ENCODE peak calls at places on chromosomes 13 and 19, in seven cellular contexts. G is GM12878, V is HepG2, E is HCT116, U is SK-N-SH, R is H1, Q is K562. A is an unnamed sample.

GRCh38 chr13:98975822-98976261 is 2.0 kb downstream of the DOCK9 start:
- DNase-seq in G (no peak), V (no peak), E (no peak), U (no peak), R (no peak), Q (peak), A (no peak)

GRCh38 chr19:15722956-15723355 is 4.9 kb upstream of the OR10H2 start:
- DNase-seq in G (no peak), V (no peak), E (no peak), U (no peak), R (no peak), Q (no peak), A (no peak)

GRCh38 chr19:27815985-27816384 is 1397.0 kb downstream of the UQCRFS1 start:
- DNase-seq in G (no peak), V (no peak), E (no peak), U (no peak), R (no peak), Q (no peak), A (no peak)

GRCh38 chr19:48945415-48945814 is 9.3 kb upstream of the BAX start:
- DNase-seq in G (no peak), V (no peak), E (no peak), U (no peak), R (no peak), Q (no peak), A (no peak)

GRCh38 chr19:39154626-39155100 is 29.1 kb downstream of the PAK4 start:
- DNase-seq in G (no peak), V (no peak), E (peak), U (peak), R (no peak), Q (peak), A (no peak)

GRCh38 chr19:31352782-31353651 is 3.8 kb upstream of the TSHZ3 start:
- DNase-seq in G (no peak), V (no peak), E (no peak), U (peak), R (peak), Q (no peak), A (no peak)

GRCh38 chr13:41056996-41057711 is 4.2 kb upstream of the WBP4 start:
- DNase-seq in G (no peak), V (peak), E (no peak), U (no peak), R (no peak), Q (no peak), A (no peak)

GRCh38 chr19:27744926-27745844 is 1467.8 kb downstream of the UQCRFS1 start:
- DNase-seq in G (no peak), V (no peak), E (no peak), U (no peak), R (no peak), Q (no peak), A (no peak)

GRCh38 chr13:36866232-36866631 is 47.2 kb downstream of the RFXAP start:
- DNase-seq in G (no peak), V (no peak), E (no peak), U (no peak), R (no peak), Q (no peak), A (no peak)

GRCh38 chr13:94674609-94675348 is 37.6 kb downstream of the SOX21 start:
- DNase-seq in G (no peak), V (peak), E (peak), U (peak), R (peak), Q (peak), A (peak)

GRCh38 chr13:80083097-80083429 is 257.9 kb downstream of the SPRY2 start:
- DNase-seq in G (no peak), V (no peak), E (no peak), U (no peak), R (no peak), Q (no peak), A (no peak)

GRCh38 chr13:26132756-26133155 is 80.9 kb upstream of the SHISA2 start:
- DNase-seq in G (no peak), V (no peak), E (no peak), U (no peak), R (no peak), Q (peak), A (no peak)

GRCh38 chr19:28785961-28786360 is 427.0 kb downstream of the UQCRFS1 start:
- DNase-seq in G (no peak), V (no peak), E (no peak), U (no peak), R (no peak), Q (no peak), A (no peak)

GRCh38 chr19:2016041-2016807 is 710 bp upstream of the BTBD2 start:
- DNase-seq in G (peak), V (peak), E (peak), U (peak), R (no peak), Q (peak), A (no peak)

GRCh38 chr19:27828781-27829275 is 1384.1 kb downstream of the UQCRFS1 start:
- DNase-seq in G (no peak), V (no peak), E (no peak), U (no peak), R (no peak), Q (no peak), A (no peak)

GRCh38 chr13:48333976-48334375 is 30.4 kb downstream of the RB1 start:
- DNase-seq in G (no peak), V (no peak), E (no peak), U (no peak), R (no peak), Q (no peak), A (no peak)

GRCh38 chr19:1041835-1042685 is 2.2 kb downstream of the ABCA7 start:
- DNase-seq in G (no peak), V (no peak), E (peak), U (no peak), R (no peak), Q (peak), A (peak)

GRCh38 chr19:55603581-55604292 is 1.7 kb upstream of the ZNF865 start:
- DNase-seq in G (no peak), V (no peak), E (no peak), U (no peak), R (peak), Q (peak), A (no peak)

GRCh38 chr13:31274345-31274870 is 74.6 kb downstream of the B3GLCT start:
- DNase-seq in G (no peak), V (no peak), E (no peak), U (no peak), R (no peak), Q (no peak), A (no peak)

GRCh38 chr13:105805866-105806265 is 729.6 kb downstream of the EFNB2 start:
- DNase-seq in G (no peak), V (no peak), E (no peak), U (no peak), R (no peak), Q (no peak), A (no peak)

GRCh38 chr13:113786262-113786841 is 27.3 kb downstream of the TMEM255B start:
- DNase-seq in G (no peak), V (no peak), E (no peak), U (no peak), R (no peak), Q (no peak), A (no peak)

GRCh38 chr19:42028304-42029216 is 34.5 kb upstream of the ATP1A3 start:
- DNase-seq in G (no peak), V (no peak), E (peak), U (peak), R (peak), Q (peak), A (no peak)

GRCh38 chr19:14030997-14031718 is 404 bp upstream of the IL27RA start:
- DNase-seq in G (no peak), V (no peak), E (no peak), U (peak), R (no peak), Q (no peak), A (no peak)

GRCh38 chr13:111286162-111286561 is 34.3 kb upstream of the TEX29 start:
- DNase-seq in G (no peak), V (no peak), E (no peak), U (no peak), R (no peak), Q (no peak), A (no peak)

GRCh38 chr19:18430417-18431144 is 7.4 kb downstream of the ISYNA1 start:
- DNase-seq in G (no peak), V (no peak), E (no peak), U (no peak), R (no peak), Q (no peak), A (no peak)

GRCh38 chr19:18429717-18430416 is 8.1 kb downstream of the ISYNA1 start:
- DNase-seq in G (no peak), V (no peak), E (no peak), U (no peak), R (no peak), Q (no peak), A (no peak)

GRCh38 chr19:18427752-18428131 is 8.5 kb downstream of the SSBP4 start:
- DNase-seq in G (no peak), V (no peak), E (no peak), U (no peak), R (no peak), Q (no peak), A (no peak)

GRCh38 chr19:18428173-18428836 is 9.1 kb downstream of the SSBP4 start:
- DNase-seq in G (no peak), V (no peak), E (no peak), U (no peak), R (no peak), Q (no peak), A (no peak)

DNA sequence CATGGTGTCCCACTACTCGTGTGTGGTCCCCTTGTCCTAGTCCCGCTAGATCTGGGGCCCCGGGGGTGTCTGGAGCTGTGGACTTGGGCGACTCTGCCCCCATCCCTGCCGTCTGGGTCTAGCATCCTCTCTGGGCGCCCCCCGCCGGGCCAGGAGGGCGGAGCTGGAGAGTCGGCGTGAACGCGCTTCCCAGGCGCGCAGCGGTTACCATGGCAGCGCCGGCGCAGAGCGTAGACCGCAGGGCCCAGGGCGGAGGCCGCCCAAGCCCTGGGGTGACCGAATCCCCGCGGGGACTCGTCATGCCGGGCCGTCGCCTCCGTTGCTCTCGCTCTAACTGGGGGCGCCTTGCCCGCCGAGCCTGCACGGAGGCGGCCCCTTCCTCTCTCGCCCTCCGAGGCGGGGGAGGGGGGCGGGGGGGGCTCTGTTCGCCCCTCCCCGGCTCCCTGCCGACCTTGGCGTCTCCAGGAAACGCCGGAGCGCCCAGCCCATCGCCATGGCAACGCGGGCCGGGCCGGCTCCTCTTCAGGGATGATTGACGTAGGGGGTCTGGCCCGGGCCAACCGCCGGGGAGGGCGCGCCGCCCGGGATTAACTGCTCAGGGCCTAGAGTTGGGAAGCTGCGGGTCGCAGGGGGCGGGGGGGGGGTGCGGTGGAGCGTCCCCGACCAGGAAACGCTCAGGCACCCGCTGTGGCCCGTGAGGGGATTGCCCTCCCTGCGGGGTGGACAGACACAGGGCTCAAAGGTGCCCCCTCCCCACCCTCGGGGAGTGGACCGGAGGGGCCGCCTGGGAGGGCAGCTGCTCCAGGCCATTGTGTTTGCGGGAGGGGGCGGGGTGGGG is 8.9 kb downstream of the ISYNA1 start:
- DNase-seq in G (no peak), V (no peak), E (no peak), U (peak), R (peak), Q (peak), A (no peak)
- H3K27ac ChIP-seq in G (peak), V (no peak), E (no peak), U (peak), R (no peak), Q (peak), A (peak)

DNA sequence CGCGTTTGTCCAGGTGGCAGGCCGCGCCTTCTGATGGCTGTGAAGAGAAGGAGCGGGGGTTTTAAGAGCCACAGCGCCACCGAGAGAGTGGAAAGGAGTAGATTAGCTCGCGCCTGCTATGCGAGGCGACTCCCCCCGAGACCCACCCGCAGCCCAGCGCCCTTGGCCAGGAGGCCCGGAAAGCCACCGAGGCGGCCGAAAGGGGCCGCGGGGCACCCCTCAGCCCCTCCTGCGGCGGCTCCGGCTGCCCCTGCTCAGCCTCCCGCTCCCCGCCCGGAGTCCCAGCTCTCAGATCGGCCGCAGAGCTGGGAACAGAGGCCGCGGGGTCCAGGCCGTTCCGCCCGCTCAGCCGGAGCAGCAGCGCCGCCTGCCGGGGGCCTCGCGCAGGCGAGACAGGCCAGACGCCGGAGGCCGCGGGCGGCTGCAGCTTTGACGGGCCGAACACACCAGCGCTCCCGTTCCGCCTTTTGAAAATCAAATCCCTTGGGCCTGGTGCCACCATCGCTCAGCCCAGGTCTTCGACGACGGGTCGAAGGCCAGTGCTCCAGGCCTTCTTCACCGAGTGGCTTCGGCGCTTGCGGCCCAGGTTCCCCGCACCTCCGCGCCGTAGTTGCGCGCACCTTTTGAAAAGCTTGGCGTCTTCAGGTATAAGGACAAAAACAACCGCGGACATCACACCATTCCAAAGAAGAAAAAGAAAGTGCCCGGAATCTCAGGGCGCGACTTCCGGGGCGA is 15.3 kb downstream of the CDX2 start:
- DNase-seq in G (no peak), V (peak), E (peak), U (peak), R (peak), Q (peak), A (no peak)
- TF ChIP-seq SIN3A in G (no peak), V (no peak), E (no peak), U (no peak), R (no peak), Q (no peak), A (peak)

GRCh38 chr13:46181799-46182490 is at the start of gene LCP1:
- DNase-seq in G (peak), V (no peak), E (no peak), U (no peak), R (no peak), Q (peak), A (no peak)

GRCh38 chr13:46182491-46182877 is 507 bp upstream of the LCP1 start:
- DNase-seq in G (no peak), V (no peak), E (no peak), U (no peak), R (no peak), Q (no peak), A (no peak)

GRCh38 chr13:46179576-46180368 is 2.2 kb downstream of the LCP1 start:
- DNase-seq in G (no peak), V (no peak), E (no peak), U (no peak), R (no peak), Q (peak), A (no peak)

GRCh38 chr13:46178821-46179220 is 3.2 kb downstream of the LCP1 start:
- DNase-seq in G (no peak), V (no peak), E (no peak), U (no peak), R (no peak), Q (no peak), A (no peak)

GRCh38 chr13:46180393-46180792 is 1.6 kb downstream of the LCP1 start:
- DNase-seq in G (no peak), V (no peak), E (no peak), U (no peak), R (no peak), Q (no peak), A (no peak)
- H3K4me3 ChIP-seq in G (peak), V (no peak), E (no peak), U (no peak), R (no peak), Q (peak), A (no peak)

DNA sequence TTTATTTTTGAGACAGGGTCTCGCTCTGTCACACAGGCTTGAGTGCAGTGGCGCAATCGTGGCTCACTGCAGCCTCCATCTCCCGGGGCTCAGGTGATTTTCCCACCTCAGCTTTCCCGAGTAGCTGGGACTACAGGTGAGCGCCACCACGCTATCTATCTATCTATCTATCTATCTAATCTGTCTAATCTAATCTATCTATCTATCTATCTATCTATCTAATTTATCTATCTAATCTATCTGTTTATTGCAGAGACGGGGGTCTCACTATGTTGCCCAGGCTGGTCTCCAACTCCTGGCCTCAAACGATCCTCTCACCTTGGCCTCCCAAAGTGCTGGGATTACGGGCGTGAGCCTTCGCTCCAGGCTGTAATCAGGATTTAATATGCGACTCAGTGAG is 587 bp downstream of the ZNF613 start:
- DNase-seq in G (no peak), V (no peak), E (no peak), U (no peak), R (no peak), Q (no peak), A (no peak)
- H3K27ac ChIP-seq in G (peak), V (peak), E (no peak), U (no peak), R (peak), Q (peak), A (peak)

DNA sequence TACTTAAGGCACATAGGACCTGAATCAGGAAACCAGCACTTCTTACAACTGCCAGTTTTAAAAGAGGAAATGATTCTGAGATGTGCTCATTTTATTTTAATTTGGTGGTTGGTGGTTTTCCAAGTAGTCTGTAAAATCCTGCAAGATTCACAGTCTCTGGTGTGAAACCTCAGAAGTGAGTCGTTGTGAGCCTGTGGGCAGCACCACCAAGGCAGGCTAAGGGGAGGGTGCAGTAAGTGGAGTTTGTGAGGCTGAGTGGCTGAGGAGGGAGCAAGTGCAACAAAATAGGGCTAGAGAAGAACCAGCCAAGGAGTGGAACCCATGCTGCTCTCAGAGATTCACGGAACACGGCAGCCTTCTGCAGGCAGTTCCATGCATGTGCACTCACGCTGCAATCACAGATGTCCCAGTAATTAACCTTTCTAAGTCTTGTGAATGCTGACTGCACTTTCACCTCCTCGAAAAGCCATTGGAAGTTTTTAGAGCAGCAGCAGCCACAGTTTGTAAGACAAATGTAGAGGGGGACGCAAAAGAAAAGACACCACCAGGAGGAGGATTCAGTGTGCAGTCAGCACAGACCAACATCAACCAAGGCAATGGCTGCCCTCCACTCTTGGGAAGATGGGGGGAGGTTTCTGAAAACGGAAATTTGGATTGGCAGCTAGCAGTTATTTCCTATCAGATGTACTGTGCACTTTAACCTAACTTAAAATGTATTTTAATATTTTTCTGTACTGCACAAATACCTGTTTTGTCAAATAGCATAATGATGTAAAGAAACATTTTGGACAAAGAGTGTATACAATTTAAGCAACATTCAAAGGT is 44.9 kb downstream of the ESD start:
- DNase-seq in G (peak), V (no peak), E (no peak), U (no peak), R (no peak), Q (no peak), A (no peak)
- TF ChIP-seq SIN3A in G (no peak), V (no peak), E (no peak), U (no peak), R (no peak), Q (no peak), A (no peak)

GRCh38 chr19:54252243-54252642 is 4.8 kb downstream of the LILRB5 start:
- DNase-seq in G (no peak), V (no peak), E (no peak), U (no peak), R (no peak), Q (no peak), A (no peak)
- H3K4me3 ChIP-seq in G (no peak), V (no peak), E (no peak), U (no peak), R (no peak), Q (no peak), A (no peak)

GRCh38 chr19:10809693-10810285 is 26.2 kb downstream of the TMED1 start:
- DNase-seq in G (no peak), V (no peak), E (no peak), U (no peak), R (no peak), Q (peak), A (no peak)

GRCh38 chr19:10811391-10812111 is 24.5 kb downstream of the TMED1 start:
- DNase-seq in G (no peak), V (peak), E (no peak), U (no peak), R (no peak), Q (peak), A (no peak)

GRCh38 chr19:10812902-10813404 is 23.1 kb downstream of the TMED1 start:
- DNase-seq in G (no peak), V (no peak), E (no peak), U (no peak), R (no peak), Q (peak), A (no peak)

GRCh38 chr19:10815007-10815531 is 20.9 kb downstream of the TMED1 start:
- DNase-seq in G (no peak), V (no peak), E (no peak), U (no peak), R (no peak), Q (no peak), A (no peak)

GRCh38 chr19:10812196-10812595 is 23.8 kb downstream of the TMED1 start:
- DNase-seq in G (no peak), V (no peak), E (no peak), U (no peak), R (no peak), Q (no peak), A (no peak)
- H3K27ac ChIP-seq in G (no peak), V (peak), E (peak), U (no peak), R (no peak), Q (peak), A (no peak)

A was measured in Panc1.